ENCODE peak calls at places on chromosomes 13 and 19, in nine cellular contexts. B is DND-41, E is A549, H is progenitor cell of endocrine pancreas, R is PC-3, U is AG04449, I is lower lobe of right lung, M is neural progenitor cell, Q is choroid plexus epithelial cell. W is an unnamed sample.

GRCh38 chr13:24221007-24221406 is 60.5 kb downstream of the SPATA13 start:
- DNase-seq in B (no peak), E (peak; percentile 76), H (no peak), R (peak; percentile 46), U (no peak), I (no peak), M (no peak), Q (no peak), W (no peak)

GRCh38 chr13:99926014-99926731 is 45.4 kb downstream of the ZIC5 start:
- DNase-seq in B (no peak), E (peak; percentile 30), H (no peak), R (peak; percentile 58), U (no peak), I (no peak), M (no peak), Q (peak; percentile 14), W (no peak)

GRCh38 chr19:1621574-1621973 is 16.3 kb upstream of the UQCR11 start:
- DNase-seq in B (no peak), E (no peak), H (no peak), R (no peak), U (no peak), I (no peak), M (no peak), Q (no peak), W (no peak)

GRCh38 chr19:36013280-36014028 is 559 bp downstream of the ALKBH6 start:
- DNase-seq in B (no peak), E (no peak), H (no peak), R (no peak), U (no peak), I (no peak), M (no peak), Q (no peak), W (no peak)

GRCh38 chr19:48353682-48354081 is 10.1 kb downstream of the TMEM143 start:
- DNase-seq in B (no peak), E (peak; percentile 68), H (no peak), R (peak; percentile 12), U (no peak), I (no peak), M (no peak), Q (peak; percentile 39), W (no peak)

GRCh38 chr19:55082023-55082851 is 6.6 kb downstream of the EPS8L1 start:
- DNase-seq in B (no peak), E (peak; percentile 62), H (no peak), R (peak; percentile 37), U (no peak), I (no peak), M (peak; percentile 72), Q (peak; percentile 68), W (no peak)

GRCh38 chr19:47464619-47465018 is 7.1 kb downstream of the SLC8A2 start:
- DNase-seq in B (no peak), E (no peak), H (no peak), R (no peak), U (no peak), I (no peak), M (no peak), Q (no peak), W (no peak)

GRCh38 chr13:96898212-96898611 is 96.1 kb downstream of the OXGR1 start:
- DNase-seq in B (no peak), E (no peak), H (no peak), R (peak; percentile 20), U (peak; percentile 26), I (no peak), M (no peak), Q (peak; percentile 11), W (no peak)

GRCh38 chr13:43720780-43721397 is 65.9 kb downstream of the ENOX1 start:
- DNase-seq in B (no peak), E (peak; percentile 4), H (no peak), R (peak; percentile 73), U (no peak), I (no peak), M (no peak), Q (peak; percentile 44), W (no peak)

GRCh38 chr13:98014766-98015165 is 61.3 kb downstream of the IPO5 start:
- DNase-seq in B (no peak), E (no peak), H (no peak), R (peak; percentile 39), U (peak; percentile 54), I (no peak), M (no peak), Q (peak; percentile 82), W (no peak)

GRCh38 chr13:100645382-100645781 is 29.2 kb downstream of the TMTC4 start:
- DNase-seq in B (no peak), E (no peak), H (no peak), R (no peak), U (no peak), I (no peak), M (no peak), Q (no peak), W (no peak)

GRCh38 chr13:33110713-33111413 is 94.6 kb downstream of the KL start:
- DNase-seq in B (no peak), E (no peak), H (no peak), R (no peak), U (no peak), I (peak; percentile 52), M (no peak), Q (peak; percentile 65), W (no peak)

GRCh38 chr13:113245858-113246791 is 36.7 kb downstream of the CUL4A start:
- DNase-seq in B (no peak), E (peak; percentile 18), H (no peak), R (peak; percentile 15), U (no peak), I (no peak), M (peak; percentile 21), Q (no peak), W (no peak)

GRCh38 chr13:71869274-71869673 is 2.3 kb upstream of the DACH1 start:
- DNase-seq in B (no peak), E (no peak), H (no peak), R (no peak), U (no peak), I (no peak), M (peak; percentile 18), Q (no peak), W (no peak)

DNA sequence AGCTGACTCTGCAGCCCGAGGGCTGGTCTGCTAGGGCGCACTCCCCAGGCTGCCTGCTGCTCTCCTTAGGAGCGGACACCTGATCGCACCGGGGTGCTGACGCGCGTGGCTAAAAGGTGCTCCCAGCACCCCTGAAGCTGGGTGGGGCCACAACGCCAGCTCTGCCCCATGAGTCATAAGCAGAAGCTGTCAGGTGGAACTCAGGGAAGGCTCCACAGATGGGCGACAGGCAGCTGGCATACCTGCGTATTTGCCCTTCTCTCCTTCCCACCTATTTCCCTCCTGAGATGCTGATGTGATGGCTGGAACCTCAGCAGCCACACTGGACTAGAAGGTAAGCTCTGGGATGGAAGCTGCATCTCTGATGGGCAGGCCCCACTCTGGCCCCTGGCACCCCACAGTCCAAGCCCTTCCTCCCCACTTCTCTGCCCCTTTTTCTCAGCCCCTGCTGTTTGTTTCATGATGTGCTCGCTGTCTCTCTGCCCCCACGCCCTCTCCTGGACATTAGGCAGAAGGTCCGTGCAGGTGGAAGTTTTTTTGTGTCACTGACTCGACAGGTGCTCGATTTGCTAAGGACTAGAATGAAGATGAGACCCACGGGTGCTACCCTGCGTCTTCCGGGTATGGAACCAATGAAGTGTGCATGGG is 30.3 kb upstream of the CACTIN start:
- DNase-seq in B (no peak), E (no peak), H (no peak), R (peak; percentile 59), U (no peak), I (no peak), M (no peak), Q (no peak), W (no peak)
- TF ChIP-seq CTCF in B (peak; percentile 4), E (no peak), H (no peak), R (peak; percentile 24), U (no peak), I (no peak), M (no peak), Q (peak; percentile 18), W (no peak)

GRCh38 chr19:23283925-23284324 is 33.7 kb upstream of the ZNF724 start:
- DNase-seq in B (peak; percentile 58), E (peak; percentile 61), H (peak; percentile 19), R (peak; percentile 24), U (no peak), I (peak; percentile 57), M (peak; percentile 55), Q (peak; percentile 65), W (no peak)
- TF ChIP-seq CTCF in B (peak; percentile 74), E (no peak), H (peak; percentile 63), R (peak; percentile 34), U (peak; percentile 48), I (peak; percentile 67), M (peak; percentile 57), Q (peak; percentile 77), W (peak; percentile 55)

GRCh38 chr19:23439623-23440022 is 44.4 kb upstream of the ZNF91 start:
- DNase-seq in B (no peak), E (peak; percentile 40), H (no peak), R (no peak), U (no peak), I (no peak), M (no peak), Q (no peak), W (no peak)
- TF ChIP-seq CTCF in B (peak; percentile 25), E (no peak), H (no peak), R (no peak), U (no peak), I (no peak), M (no peak), Q (peak; percentile 49), W (peak; percentile 36)

GRCh38 chr19:11225172-11225571 is 14.2 kb upstream of the ANGPTL8 start:
- DNase-seq in B (no peak), E (no peak), H (no peak), R (no peak), U (no peak), I (no peak), M (no peak), Q (no peak), W (no peak)

GRCh38 chr19:11226716-11227166 is 12.7 kb upstream of the ANGPTL8 start:
- DNase-seq in B (no peak), E (no peak), H (no peak), R (no peak), U (no peak), I (no peak), M (no peak), Q (no peak), W (no peak)

GRCh38 chr19:11225815-11226214 is 13.6 kb upstream of the ANGPTL8 start:
- DNase-seq in B (no peak), E (no peak), H (no peak), R (no peak), U (no peak), I (no peak), M (no peak), Q (no peak), W (no peak)

GRCh38 chr19:11224429-11224828 is 15.0 kb upstream of the ANGPTL8 start:
- DNase-seq in B (no peak), E (no peak), H (no peak), R (no peak), U (no peak), I (no peak), M (no peak), Q (no peak), W (no peak)

DNA sequence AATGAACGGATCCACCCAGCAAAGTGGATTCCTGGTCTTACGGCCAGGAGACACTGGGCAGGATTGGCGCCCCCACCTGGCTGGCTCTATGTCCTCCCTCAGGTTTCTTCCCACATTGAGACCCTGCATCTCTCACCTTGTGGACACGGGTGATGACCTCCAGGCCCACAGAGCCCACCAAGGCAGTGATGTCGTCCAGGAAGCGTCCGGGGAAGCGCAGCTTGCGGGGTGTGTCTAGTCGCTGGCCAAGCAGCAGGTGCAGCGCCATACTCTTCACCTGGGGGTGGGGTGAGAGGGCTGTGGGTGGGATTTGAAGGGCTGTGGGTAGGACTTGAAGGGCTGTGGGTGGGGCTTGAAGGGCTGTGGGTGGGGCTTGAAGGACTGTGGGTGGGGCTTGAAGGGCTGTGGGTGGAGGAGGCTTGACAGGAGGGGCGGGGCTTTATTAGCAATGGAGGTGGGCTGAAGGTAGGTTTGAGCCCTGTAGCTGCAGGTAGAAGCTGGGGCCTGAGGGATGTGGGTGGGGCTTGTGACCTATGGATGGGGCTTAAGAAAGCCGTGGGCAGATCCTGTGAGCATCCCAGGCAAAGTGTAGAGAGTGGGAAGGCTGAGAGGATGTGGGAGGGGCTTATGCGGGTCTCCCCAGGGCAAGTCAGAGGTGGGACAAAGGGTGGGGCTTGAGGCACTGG is 12.1 kb upstream of the ANGPTL8 start:
- DNase-seq in B (peak; percentile 31), E (peak; percentile 58), H (no peak), R (peak; percentile 42), U (no peak), I (no peak), M (peak; percentile 28), Q (peak; percentile 13), W (no peak)
- TF ChIP-seq CTCF in B (peak; percentile 57), E (peak; percentile 1), H (peak; percentile 21), R (peak; percentile 75), U (no peak), I (peak; percentile 13), M (peak; percentile 38), Q (peak; percentile 32), W (peak; percentile 37)